ENCODE peak calls at places on chromosome 11, in six cellular contexts. B, K, L, E, N and Y are unnamed samples.

GRCh38 chr11:71563401-71563800 is 2.0 kb upstream of the KRTAP5-10 start:
- DNase-seq in B (no peak), K (peak; percentile 83), L (no peak), E (peak; percentile 59), N (no peak), Y (peak; percentile 59)

GRCh38 chr11:33530824-33531223 is 169.8 kb downstream of the C11orf91 start:
- DNase-seq in B (no peak), K (peak; percentile 64), L (no peak), E (no peak), N (no peak), Y (peak; percentile 80)

GRCh38 chr11:84476581-84476980 is 1150.6 kb downstream of the DLG2 start:
- DNase-seq in B (no peak), K (peak; percentile 1), L (no peak), E (no peak), N (no peak), Y (no peak)

GRCh38 chr11:58334708-58335107 is 24.2 kb downstream of the OR5B17 start:
- DNase-seq in B (no peak), K (peak; percentile 91), L (no peak), E (peak; percentile 76), N (no peak), Y (peak; percentile 95)

GRCh38 chr11:75346912-75347647 is 4.4 kb downstream of the ARRB1 start:
- DNase-seq in B (no peak), K (peak; percentile 44), L (no peak), E (peak; percentile 15), N (no peak), Y (peak; percentile 77)

GRCh38 chr11:44199298-44199697 is 103.8 kb downstream of the EXT2 start:
- DNase-seq in B (no peak), K (no peak), L (no peak), E (no peak), N (no peak), Y (no peak)

GRCh38 chr11:47977651-47978050 is 2.7 kb upstream of the PTPRJ start:
- DNase-seq in B (no peak), K (no peak), L (no peak), E (no peak), N (no peak), Y (no peak)

GRCh38 chr11:3616721-3617460 is 24.9 kb downstream of the ART5 start:
- DNase-seq in B (peak; percentile 19), K (peak; percentile 24), L (no peak), E (no peak), N (no peak), Y (no peak)

GRCh38 chr11:47533690-47534135 is 19.2 kb downstream of the CELF1 start:
- DNase-seq in B (no peak), K (peak; percentile 65), L (no peak), E (no peak), N (no peak), Y (peak; percentile 87)

GRCh38 chr11:132147464-132147863 is 777.0 kb downstream of the NTM start:
- DNase-seq in B (no peak), K (no peak), L (no peak), E (no peak), N (no peak), Y (no peak)

GRCh38 chr11:128621491-128622136 is 34.3 kb upstream of the ETS1 start:
- DNase-seq in B (no peak), K (peak; percentile 95), L (no peak), E (no peak), N (no peak), Y (peak; percentile 95)

GRCh38 chr11:3213659-3214419 is 4.8 kb downstream of the MRGPRG start:
- DNase-seq in B (no peak), K (no peak), L (no peak), E (no peak), N (no peak), Y (no peak)

GRCh38 chr11:94193288-94193687 is 64.6 kb downstream of the PANX1 start:
- DNase-seq in B (no peak), K (peak; percentile 62), L (no peak), E (no peak), N (no peak), Y (peak; percentile 84)

GRCh38 chr11:33207408-33207985 is 46.2 kb upstream of the CSTF3 start:
- DNase-seq in B (no peak), K (no peak), L (no peak), E (no peak), N (no peak), Y (peak; percentile 34)

GRCh38 chr11:60785136-60785535 is at the start of gene MS4A10:
- DNase-seq in B (no peak), K (no peak), L (no peak), E (no peak), N (no peak), Y (no peak)

GRCh38 chr11:103862049-103862826 is 174.2 kb upstream of the DDI1 start:
- DNase-seq in B (no peak), K (no peak), L (no peak), E (no peak), N (no peak), Y (no peak)

GRCh38 chr11:110431212-110432073 is 1.7 kb downstream of the FDX1 start:
- DNase-seq in B (no peak), K (no peak), L (no peak), E (no peak), N (no peak), Y (peak; percentile 18)

GRCh38 chr11:34749666-34750659 is 129.1 kb downstream of the EHF start:
- DNase-seq in B (no peak), K (peak; percentile 98), L (no peak), E (no peak), N (peak; percentile 13), Y (peak; percentile 54)

GRCh38 chr11:35420371-35420770 is 1.0 kb upstream of the SLC1A2 start:
- DNase-seq in B (no peak), K (peak; percentile 16), L (no peak), E (no peak), N (no peak), Y (no peak)

GRCh38 chr11:107018902-107019493 is 722 bp upstream of the GUCY1A2 start:
- DNase-seq in B (no peak), K (peak; percentile 83), L (no peak), E (peak; percentile 16), N (peak; percentile 52), Y (peak; percentile 69)

GRCh38 chr11:101583180-101584128 is at the start of gene TRPC6:
- DNase-seq in B (no peak), K (peak; percentile 10), L (no peak), E (no peak), N (peak; percentile 6), Y (peak; percentile 11)

GRCh38 chr11:587978-588380 is 11.7 kb downstream of the PHRF1 start:
- DNase-seq in B (peak; percentile 81), K (peak; percentile 90), L (no peak), E (peak; percentile 92), N (peak; percentile 27), Y (peak; percentile 62)

GRCh38 chr11:132054822-132055221 is 684.4 kb downstream of the NTM start:
- DNase-seq in B (no peak), K (peak; percentile 86), L (no peak), E (peak; percentile 79), N (no peak), Y (peak; percentile 94)

GRCh38 chr11:87849216-87849615 is 326.0 kb downstream of the RAB38 start:
- DNase-seq in B (no peak), K (no peak), L (no peak), E (no peak), N (no peak), Y (no peak)

GRCh38 chr11:45856044-45856468 is 8.8 kb downstream of the CRY2 start:
- DNase-seq in B (no peak), K (no peak), L (no peak), E (no peak), N (no peak), Y (peak; percentile 85)

GRCh38 chr11:6353367-6353987 is 33.2 kb upstream of the CAVIN3 start:
- DNase-seq in B (peak; percentile 73), K (peak; percentile 28), L (no peak), E (peak; percentile 48), N (peak; percentile 23), Y (peak; percentile 56)

GRCh38 chr11:134730596-134731538 is 318.8 kb upstream of the B3GAT1 start:
- DNase-seq in B (no peak), K (no peak), L (no peak), E (no peak), N (no peak), Y (no peak)

GRCh38 chr11:1751999-1752906 is 1.9 kb upstream of the IFITM10 start:
- DNase-seq in B (no peak), K (no peak), L (no peak), E (no peak), N (no peak), Y (no peak)

GRCh38 chr11:62546937-62547625 is 475 bp upstream of the AHNAK start:
- DNase-seq in B (no peak), K (peak; percentile 71), L (no peak), E (peak; percentile 18), N (no peak), Y (peak; percentile 65)

GRCh38 chr11:27116684-27117083 is 76.1 kb downstream of the BBOX1 start:
- DNase-seq in B (no peak), K (peak; percentile 73), L (no peak), E (no peak), N (no peak), Y (peak; percentile 59)

GRCh38 chr11:10651579-10652361 is 41.8 kb downstream of the IRAG1 start:
- DNase-seq in B (no peak), K (peak; percentile 57), L (peak; percentile 17), E (no peak), N (peak; percentile 31), Y (no peak)

GRCh38 chr11:132126973-132127900 is 756.8 kb downstream of the NTM start:
- DNase-seq in B (no peak), K (peak; percentile 87), L (no peak), E (no peak), N (peak; percentile 52), Y (peak; percentile 91)

GRCh38 chr11:92212530-92212929 is 12.1 kb upstream of the FAT3 start:
- DNase-seq in B (no peak), K (no peak), L (no peak), E (no peak), N (no peak), Y (no peak)

GRCh38 chr11:96155627-96156378 is 187.2 kb downstream of the MAML2 start:
- DNase-seq in B (peak; percentile 72), K (peak; percentile 99), L (peak; percentile 27), E (peak; percentile 99), N (peak; percentile 42), Y (peak; percentile 99)

GRCh38 chr11:77202941-77203900 is 75.2 kb downstream of the MYO7A start:
- DNase-seq in B (no peak), K (no peak), L (no peak), E (no peak), N (no peak), Y (no peak)

GRCh38 chr11:16891964-16892363 is 122.2 kb downstream of the PLEKHA7 start:
- DNase-seq in B (no peak), K (peak; percentile 82), L (no peak), E (peak; percentile 75), N (no peak), Y (peak; percentile 89)

GRCh38 chr11:33722579-33723234 is 13.5 kb downstream of the CD59 start:
- DNase-seq in B (peak; percentile 61), K (peak; percentile 75), L (no peak), E (peak; percentile 82), N (no peak), Y (peak; percentile 97)

GRCh38 chr11:94134651-94135512 is 6.2 kb downstream of the PANX1 start:
- DNase-seq in B (peak; percentile 46), K (peak; percentile 97), L (peak; percentile 77), E (peak; percentile 86), N (no peak), Y (peak; percentile 95)